ENCODE peak calls at places on chromosomes 16 and 17, in eight cellular contexts. One of them, this sample, is unnamed. For H3K36me3, the result is how much of the 10 kb centered on the place peaks cover.

GRCh38 chr16:73068546-73069401 is 20.8 kb upstream of the ZFHX3 start:
- DNase-seq in adipocyte: peak
- DNase-seq in prostate gland: no peak
- DNase-seq in stomach: no peak
- DNase-seq in right atrium auricular region: peak
- DNase-seq in HAP-1: no peak
- DNase-seq in left ventricle myocardium inferior: peak
- DNase-seq in kidney epithelial cell: peak
- DNase-seq in this sample: peak

GRCh38 chr16:73050115-73051099 is 2.5 kb upstream of the ZFHX3 start:
- DNase-seq in kidney epithelial cell: no peak
- DNase-seq in left ventricle myocardium inferior: no peak
- DNase-seq in stomach: no peak
- DNase-seq in adipocyte: no peak
- DNase-seq in prostate gland: no peak
- DNase-seq in right atrium auricular region: no peak
- DNase-seq in HAP-1: no peak
- DNase-seq in this sample: no peak

GRCh38 chr17:39376434-39376833 is 25.0 kb downstream of the FBXL20 start:
- DNase-seq in kidney epithelial cell: no peak
- DNase-seq in left ventricle myocardium inferior: no peak
- DNase-seq in HAP-1: no peak
- DNase-seq in adipocyte: no peak
- DNase-seq in prostate gland: no peak
- DNase-seq in right atrium auricular region: no peak
- DNase-seq in stomach: peak
- DNase-seq in this sample: no peak

GRCh38 chr16:9183682-9184353 is 92.4 kb downstream of the HAPSTR1 start:
- DNase-seq in prostate gland: no peak
- DNase-seq in stomach: no peak
- DNase-seq in kidney epithelial cell: no peak
- DNase-seq in adipocyte: no peak
- DNase-seq in HAP-1: no peak
- DNase-seq in left ventricle myocardium inferior: no peak
- DNase-seq in right atrium auricular region: no peak
- DNase-seq in this sample: no peak

GRCh38 chr16:85316321-85316919 is 204.1 kb upstream of the CIBAR2 start:
- DNase-seq in adipocyte: peak
- DNase-seq in prostate gland: peak
- DNase-seq in kidney epithelial cell: no peak
- DNase-seq in left ventricle myocardium inferior: peak
- DNase-seq in right atrium auricular region: no peak
- DNase-seq in HAP-1: peak
- DNase-seq in stomach: peak
- DNase-seq in this sample: peak

GRCh38 chr17:48611681-48612455 is 1.1 kb upstream of the HOXB7 start:
- DNase-seq in adipocyte: no peak
- DNase-seq in HAP-1: peak
- DNase-seq in prostate gland: no peak
- DNase-seq in right atrium auricular region: no peak
- DNase-seq in stomach: no peak
- DNase-seq in kidney epithelial cell: no peak
- DNase-seq in left ventricle myocardium inferior: no peak
- DNase-seq in this sample: no peak

GRCh38 chr17:35161281-35161761 is 13.7 kb downstream of the UNC45B start:
- DNase-seq in kidney epithelial cell: no peak
- DNase-seq in HAP-1: no peak
- DNase-seq in adipocyte: no peak
- DNase-seq in right atrium auricular region: no peak
- DNase-seq in prostate gland: no peak
- DNase-seq in stomach: no peak
- DNase-seq in left ventricle myocardium inferior: no peak
- DNase-seq in this sample: peak

GRCh38 chr16:65543781-65544740 is 422.2 kb upstream of the CDH11 start:
- DNase-seq in stomach: no peak
- DNase-seq in left ventricle myocardium inferior: no peak
- DNase-seq in HAP-1: no peak
- DNase-seq in prostate gland: no peak
- DNase-seq in right atrium auricular region: no peak
- DNase-seq in kidney epithelial cell: no peak
- DNase-seq in adipocyte: no peak
- DNase-seq in this sample: no peak

GRCh38 chr17:31907342-31907975 is 6.0 kb upstream of the UTP6 start:
- DNase-seq in stomach: peak
- DNase-seq in prostate gland: peak
- DNase-seq in adipocyte: peak
- DNase-seq in kidney epithelial cell: no peak
- DNase-seq in HAP-1: peak
- DNase-seq in right atrium auricular region: no peak
- DNase-seq in left ventricle myocardium inferior: no peak
- DNase-seq in this sample: peak

GRCh38 chr17:29642171-29642611 is 19.5 kb upstream of the CORO6 start:
- DNase-seq in kidney epithelial cell: no peak
- DNase-seq in HAP-1: no peak
- DNase-seq in adipocyte: no peak
- DNase-seq in right atrium auricular region: no peak
- DNase-seq in left ventricle myocardium inferior: no peak
- DNase-seq in prostate gland: no peak
- DNase-seq in stomach: no peak
- DNase-seq in this sample: no peak

GRCh38 chr17:47323382-47324223 is at the start of gene EFCAB13:
- DNase-seq in right atrium auricular region: peak
- DNase-seq in HAP-1: peak
- DNase-seq in kidney epithelial cell: no peak
- DNase-seq in prostate gland: peak
- DNase-seq in adipocyte: peak
- DNase-seq in left ventricle myocardium inferior: peak
- DNase-seq in stomach: peak
- DNase-seq in this sample: peak

GRCh38 chr16:23391381-23392222 is 61.4 kb downstream of the COG7 start:
- DNase-seq in HAP-1: no peak
- DNase-seq in left ventricle myocardium inferior: no peak
- DNase-seq in stomach: no peak
- DNase-seq in right atrium auricular region: no peak
- DNase-seq in kidney epithelial cell: no peak
- DNase-seq in prostate gland: no peak
- DNase-seq in adipocyte: no peak
- DNase-seq in this sample: no peak

GRCh38 chr17:44214896-44215295 is 4.6 kb downstream of the UBTF start:
- DNase-seq in HAP-1: no peak
- DNase-seq in prostate gland: no peak
- DNase-seq in stomach: no peak
- DNase-seq in adipocyte: no peak
- DNase-seq in right atrium auricular region: no peak
- DNase-seq in kidney epithelial cell: no peak
- DNase-seq in left ventricle myocardium inferior: no peak
- DNase-seq in this sample: no peak

GRCh38 chr17:72699566-72699965 is 392.9 kb downstream of the SLC39A11 start:
- DNase-seq in right atrium auricular region: no peak
- DNase-seq in HAP-1: no peak
- DNase-seq in stomach: no peak
- DNase-seq in kidney epithelial cell: no peak
- DNase-seq in adipocyte: peak
- DNase-seq in left ventricle myocardium inferior: no peak
- DNase-seq in prostate gland: no peak
- DNase-seq in this sample: peak

GRCh38 chr17:62017496-62017895 is 47.6 kb downstream of the MED13 start:
- DNase-seq in prostate gland: no peak
- DNase-seq in stomach: no peak
- DNase-seq in right atrium auricular region: no peak
- DNase-seq in left ventricle myocardium inferior: no peak
- DNase-seq in kidney epithelial cell: no peak
- DNase-seq in HAP-1: no peak
- DNase-seq in adipocyte: peak
- DNase-seq in this sample: peak

GRCh38 chr16:29737713-29738112 is 8.1 kb downstream of the C16orf54 start:
- DNase-seq in left ventricle myocardium inferior: no peak
- DNase-seq in HAP-1: no peak
- DNase-seq in prostate gland: no peak
- DNase-seq in kidney epithelial cell: no peak
- DNase-seq in adipocyte: no peak
- DNase-seq in stomach: no peak
- DNase-seq in right atrium auricular region: no peak
- DNase-seq in this sample: no peak

GRCh38 chr16:24609740-24610420 is 70.5 kb downstream of the RBBP6 start:
- DNase-seq in HAP-1: peak
- DNase-seq in prostate gland: peak
- DNase-seq in kidney epithelial cell: peak
- DNase-seq in left ventricle myocardium inferior: peak
- DNase-seq in right atrium auricular region: peak
- DNase-seq in stomach: peak
- DNase-seq in adipocyte: peak
- DNase-seq in this sample: peak

GRCh38 chr17:34156741-34157589 is 98.1 kb upstream of the CCL2 start:
- DNase-seq in kidney epithelial cell: no peak
- DNase-seq in stomach: no peak
- DNase-seq in left ventricle myocardium inferior: no peak
- DNase-seq in adipocyte: no peak
- DNase-seq in prostate gland: no peak
- DNase-seq in HAP-1: no peak
- DNase-seq in right atrium auricular region: no peak
- DNase-seq in this sample: peak

GRCh38 chr16:13957197-13958078 is 37.5 kb downstream of the ERCC4 start:
- DNase-seq in HAP-1: peak
- DNase-seq in right atrium auricular region: peak
- DNase-seq in prostate gland: peak
- DNase-seq in stomach: peak
- DNase-seq in adipocyte: peak
- DNase-seq in left ventricle myocardium inferior: peak
- DNase-seq in kidney epithelial cell: peak
- DNase-seq in this sample: peak

GRCh38 chr16:47888734-47889133 is 267.1 kb downstream of the ABCC12 start:
- DNase-seq in kidney epithelial cell: no peak
- DNase-seq in left ventricle myocardium inferior: no peak
- DNase-seq in prostate gland: no peak
- DNase-seq in HAP-1: no peak
- DNase-seq in right atrium auricular region: no peak
- DNase-seq in adipocyte: no peak
- DNase-seq in stomach: no peak
- DNase-seq in this sample: no peak

GRCh38 chr17:54956802-54957201 is 11.7 kb downstream of the COX11 start:
- DNase-seq in adipocyte: no peak
- DNase-seq in left ventricle myocardium inferior: no peak
- DNase-seq in prostate gland: no peak
- DNase-seq in right atrium auricular region: no peak
- DNase-seq in kidney epithelial cell: no peak
- DNase-seq in HAP-1: peak
- DNase-seq in stomach: no peak
- DNase-seq in this sample: no peak

GRCh38 chr16:69921125-69921524 is 30.0 kb upstream of the CLEC18A start:
- DNase-seq in prostate gland: no peak
- DNase-seq in adipocyte: no peak
- DNase-seq in kidney epithelial cell: no peak
- DNase-seq in HAP-1: no peak
- DNase-seq in right atrium auricular region: no peak
- DNase-seq in left ventricle myocardium inferior: no peak
- DNase-seq in stomach: no peak
- DNase-seq in this sample: no peak

GRCh38 chr17:4490109-4490591 is 8.5 kb upstream of the SPNS2 start:
- DNase-seq in right atrium auricular region: no peak
- DNase-seq in left ventricle myocardium inferior: no peak
- DNase-seq in HAP-1: no peak
- DNase-seq in prostate gland: no peak
- DNase-seq in adipocyte: no peak
- DNase-seq in stomach: no peak
- DNase-seq in kidney epithelial cell: no peak
- DNase-seq in this sample: no peak

GRCh38 chr16:88385831-88386815 is 3.4 kb downstream of the ZNF469 start:
- DNase-seq in adipocyte: no peak
- DNase-seq in HAP-1: no peak
- DNase-seq in kidney epithelial cell: no peak
- DNase-seq in prostate gland: no peak
- DNase-seq in left ventricle myocardium inferior: peak
- DNase-seq in right atrium auricular region: no peak
- DNase-seq in stomach: no peak
- DNase-seq in this sample: no peak
- H3K36me3 ChIP-seq in adipocyte: under half
- H3K36me3 ChIP-seq in HAP-1: under half
- H3K36me3 ChIP-seq in kidney epithelial cell: under half
- H3K36me3 ChIP-seq in prostate gland: under half
- H3K36me3 ChIP-seq in left ventricle myocardium inferior: under half
- H3K36me3 ChIP-seq in right atrium auricular region: under half
- H3K36me3 ChIP-seq in stomach: under half
- H3K36me3 ChIP-seq in this sample: under half

GRCh38 chr16:67954421-67955196 is 10.7 kb upstream of the LCAT start:
- DNase-seq in left ventricle myocardium inferior: no peak
- DNase-seq in adipocyte: no peak
- DNase-seq in kidney epithelial cell: no peak
- DNase-seq in right atrium auricular region: no peak
- DNase-seq in stomach: no peak
- DNase-seq in prostate gland: no peak
- DNase-seq in HAP-1: no peak
- DNase-seq in this sample: no peak
- H3K36me3 ChIP-seq in left ventricle myocardium inferior: half or more
- H3K36me3 ChIP-seq in adipocyte: half or more
- H3K36me3 ChIP-seq in kidney epithelial cell: under half
- H3K36me3 ChIP-seq in right atrium auricular region: half or more
- H3K36me3 ChIP-seq in stomach: under half
- H3K36me3 ChIP-seq in prostate gland: under half
- H3K36me3 ChIP-seq in HAP-1: under half
- H3K36me3 ChIP-seq in this sample: under half

GRCh38 chr16:57082664-57083063 is 9.7 kb upstream of the CPNE2 start:
- DNase-seq in kidney epithelial cell: no peak
- DNase-seq in prostate gland: no peak
- DNase-seq in right atrium auricular region: no peak
- DNase-seq in HAP-1: no peak
- DNase-seq in stomach: no peak
- DNase-seq in left ventricle myocardium inferior: no peak
- DNase-seq in adipocyte: no peak
- DNase-seq in this sample: no peak

GRCh38 chr16:57083469-57083868 is 8.9 kb upstream of the CPNE2 start:
- DNase-seq in left ventricle myocardium inferior: no peak
- DNase-seq in prostate gland: no peak
- DNase-seq in HAP-1: peak
- DNase-seq in right atrium auricular region: no peak
- DNase-seq in stomach: no peak
- DNase-seq in adipocyte: no peak
- DNase-seq in kidney epithelial cell: no peak
- DNase-seq in this sample: no peak

GRCh38 chr16:57081744-57082143 is 10.6 kb upstream of the CPNE2 start:
- DNase-seq in kidney epithelial cell: no peak
- DNase-seq in right atrium auricular region: no peak
- DNase-seq in prostate gland: no peak
- DNase-seq in adipocyte: no peak
- DNase-seq in HAP-1: no peak
- DNase-seq in left ventricle myocardium inferior: no peak
- DNase-seq in stomach: no peak
- DNase-seq in this sample: no peak

GRCh38 chr16:57084996-57085395 is 7.4 kb upstream of the CPNE2 start:
- DNase-seq in left ventricle myocardium inferior: no peak
- DNase-seq in prostate gland: no peak
- DNase-seq in stomach: no peak
- DNase-seq in adipocyte: no peak
- DNase-seq in kidney epithelial cell: no peak
- DNase-seq in right atrium auricular region: no peak
- DNase-seq in HAP-1: no peak
- DNase-seq in this sample: no peak

GRCh38 chr16:57084257-57084770 is 8.1 kb upstream of the CPNE2 start:
- DNase-seq in prostate gland: peak
- DNase-seq in kidney epithelial cell: no peak
- DNase-seq in right atrium auricular region: peak
- DNase-seq in HAP-1: peak
- DNase-seq in adipocyte: peak
- DNase-seq in left ventricle myocardium inferior: peak
- DNase-seq in stomach: peak
- DNase-seq in this sample: peak
- H3K36me3 ChIP-seq in prostate gland: under half
- H3K36me3 ChIP-seq in kidney epithelial cell: under half
- H3K36me3 ChIP-seq in right atrium auricular region: under half
- H3K36me3 ChIP-seq in HAP-1: under half
- H3K36me3 ChIP-seq in adipocyte: under half
- H3K36me3 ChIP-seq in left ventricle myocardium inferior: under half
- H3K36me3 ChIP-seq in stomach: under half
- H3K36me3 ChIP-seq in this sample: under half

GRCh38 chr16:50520451-50521245 is 27.5 kb upstream of the NKD1 start:
- DNase-seq in left ventricle myocardium inferior: no peak
- DNase-seq in prostate gland: no peak
- DNase-seq in adipocyte: no peak
- DNase-seq in stomach: peak
- DNase-seq in kidney epithelial cell: no peak
- DNase-seq in HAP-1: no peak
- DNase-seq in right atrium auricular region: no peak
- DNase-seq in this sample: no peak
- H3K36me3 ChIP-seq in left ventricle myocardium inferior: under half
- H3K36me3 ChIP-seq in prostate gland: under half
- H3K36me3 ChIP-seq in adipocyte: under half
- H3K36me3 ChIP-seq in stomach: under half
- H3K36me3 ChIP-seq in kidney epithelial cell: under half
- H3K36me3 ChIP-seq in HAP-1: under half
- H3K36me3 ChIP-seq in right atrium auricular region: under half
- H3K36me3 ChIP-seq in this sample: under half